ENCODE peak calls at places on chromosomes 11 and 22, in four cellular contexts. One of them, this sample, is unnamed. For H3K9me3 and H3K36me3, the result is how much of the 10 kb centered on the place peaks cover.

GRCh38 chr11:66720223-66720898 is 8.7 kb downstream of the SPTBN2 start:
- DNase-seq in IMR-90: peak
- DNase-seq in adrenal gland: peak
- DNase-seq in MM.1S: no peak
- DNase-seq in this sample: no peak

GRCh38 chr11:32426192-32426591 is 9.1 kb downstream of the WT1 start:
- DNase-seq in IMR-90: no peak
- DNase-seq in adrenal gland: no peak
- DNase-seq in MM.1S: no peak
- DNase-seq in this sample: no peak

GRCh38 chr11:106988151-106988806 is 30.0 kb downstream of the GUCY1A2 start:
- DNase-seq in IMR-90: peak
- DNase-seq in adrenal gland: no peak
- DNase-seq in MM.1S: no peak
- DNase-seq in this sample: peak

GRCh38 chr22:37566903-37567798 is 6.9 kb downstream of the CDC42EP1 start:
- DNase-seq in IMR-90: peak
- DNase-seq in adrenal gland: peak
- DNase-seq in MM.1S: peak
- DNase-seq in this sample: no peak

GRCh38 chr11:116454951-116455350 is 317.8 kb downstream of the BUD13 start:
- DNase-seq in IMR-90: no peak
- DNase-seq in adrenal gland: no peak
- DNase-seq in MM.1S: no peak
- DNase-seq in this sample: no peak

GRCh38 chr11:134571301-134571700 is 159.3 kb upstream of the B3GAT1 start:
- DNase-seq in IMR-90: no peak
- DNase-seq in adrenal gland: no peak
- DNase-seq in MM.1S: no peak
- DNase-seq in this sample: no peak

GRCh38 chr22:32957093-32957835 is 100.9 kb downstream of the SYN3 start:
- DNase-seq in IMR-90: no peak
- DNase-seq in adrenal gland: no peak
- DNase-seq in MM.1S: no peak
- DNase-seq in this sample: no peak

GRCh38 chr22:17858033-17858432 is 83.8 kb upstream of the BID start:
- DNase-seq in IMR-90: no peak
- DNase-seq in adrenal gland: no peak
- DNase-seq in MM.1S: no peak
- DNase-seq in this sample: no peak

GRCh38 chr11:134916829-134917228 is 504.8 kb upstream of the B3GAT1 start:
- DNase-seq in IMR-90: no peak
- DNase-seq in adrenal gland: no peak
- DNase-seq in MM.1S: no peak
- DNase-seq in this sample: no peak

GRCh38 chr11:47631473-47631872 is 10.9 kb downstream of the MTCH2 start:
- DNase-seq in IMR-90: peak
- DNase-seq in adrenal gland: no peak
- DNase-seq in MM.1S: no peak
- DNase-seq in this sample: no peak

DNA sequence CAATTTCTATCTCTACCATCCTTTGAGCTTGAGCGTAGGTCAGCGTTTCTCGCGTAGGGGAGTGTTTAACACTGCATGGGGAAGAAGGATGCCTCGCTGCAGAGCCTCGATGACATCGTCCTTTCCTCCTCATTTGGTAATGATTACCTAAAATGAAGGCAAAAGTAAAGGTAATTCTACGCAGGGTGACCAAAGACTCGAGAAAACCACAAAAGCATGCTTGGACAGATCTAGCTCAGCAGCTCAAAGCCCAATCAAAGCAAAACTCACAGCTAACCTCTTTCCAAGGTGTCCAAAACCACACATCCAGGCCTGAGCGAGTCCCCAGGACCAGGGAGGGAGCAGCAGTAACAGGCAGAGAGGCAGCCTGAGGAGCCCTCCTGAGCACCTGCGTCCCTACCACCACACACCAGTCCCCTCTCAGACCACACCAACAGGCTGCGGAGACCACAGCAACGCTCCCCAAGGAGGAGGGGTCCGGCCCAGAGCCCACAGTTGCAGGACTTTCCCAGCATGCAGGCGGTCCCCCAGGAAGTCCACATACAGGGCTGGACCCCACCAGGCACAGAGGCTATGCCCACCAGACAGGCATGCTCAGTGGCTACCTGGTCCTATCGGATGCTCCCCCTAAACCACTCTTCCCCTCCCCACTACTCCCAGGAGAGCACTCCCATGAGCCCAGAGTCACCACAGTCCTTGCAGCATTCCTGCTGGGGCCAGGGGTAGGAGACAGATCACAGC is 3.3 kb downstream of the BRD1 start:
- DNase-seq in IMR-90: no peak
- DNase-seq in adrenal gland: no peak
- DNase-seq in MM.1S: no peak
- DNase-seq in this sample: no peak
- H3K4me3 ChIP-seq in IMR-90: no peak
- H3K4me3 ChIP-seq in adrenal gland: no peak
- H3K4me3 ChIP-seq in MM.1S: no peak
- H3K4me3 ChIP-seq in this sample: no peak

GRCh38 chr11:48675945-48676344 is 187.4 kb downstream of the OR4A47 start:
- DNase-seq in IMR-90: no peak
- DNase-seq in adrenal gland: no peak
- DNase-seq in MM.1S: no peak
- DNase-seq in this sample: no peak
- H3K9me3 ChIP-seq in IMR-90: under half
- H3K9me3 ChIP-seq in adrenal gland: under half
- H3K9me3 ChIP-seq in MM.1S: under half
- H3K9me3 ChIP-seq in this sample: under half

GRCh38 chr22:24094966-24095365 is 83.9 kb downstream of the CABIN1 start:
- DNase-seq in IMR-90: no peak
- DNase-seq in adrenal gland: no peak
- DNase-seq in MM.1S: no peak
- DNase-seq in this sample: no peak
- H3K36me3 ChIP-seq in IMR-90: under half
- H3K36me3 ChIP-seq in adrenal gland: under half
- H3K36me3 ChIP-seq in MM.1S: under half
- H3K36me3 ChIP-seq in this sample: under half

GRCh38 chr11:40787243-40787642 is 672.2 kb downstream of the LRRC4C start:
- DNase-seq in IMR-90: no peak
- DNase-seq in adrenal gland: no peak
- DNase-seq in MM.1S: no peak
- DNase-seq in this sample: no peak
- H3K4me3 ChIP-seq in IMR-90: no peak
- H3K4me3 ChIP-seq in adrenal gland: no peak
- H3K4me3 ChIP-seq in MM.1S: no peak
- H3K4me3 ChIP-seq in this sample: no peak

DNA sequence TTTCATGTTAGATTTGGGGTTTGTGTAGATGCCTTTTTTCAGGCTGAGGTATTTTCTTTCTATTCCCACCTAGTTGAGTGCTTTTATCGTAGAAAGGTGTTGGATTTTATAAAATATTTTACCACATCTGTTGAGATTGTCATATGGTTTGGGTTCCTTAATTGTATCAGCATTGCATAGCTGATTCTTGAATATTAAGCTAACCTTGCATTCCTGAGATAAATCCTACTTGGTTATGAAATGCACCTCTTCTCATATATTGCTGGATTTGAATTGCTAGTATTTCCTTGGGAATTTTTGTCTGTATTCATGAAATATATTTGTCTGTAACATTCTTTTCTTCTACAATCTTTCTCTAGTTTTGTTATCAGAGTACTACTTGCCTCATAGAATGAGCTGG is 10.1 kb downstream of the XKR3 start:
- DNase-seq in IMR-90: no peak
- DNase-seq in adrenal gland: no peak
- DNase-seq in MM.1S: no peak
- DNase-seq in this sample: no peak
- H3K9me3 ChIP-seq in IMR-90: under half
- H3K9me3 ChIP-seq in adrenal gland: under half
- H3K9me3 ChIP-seq in MM.1S: under half
- H3K9me3 ChIP-seq in this sample: under half

DNA sequence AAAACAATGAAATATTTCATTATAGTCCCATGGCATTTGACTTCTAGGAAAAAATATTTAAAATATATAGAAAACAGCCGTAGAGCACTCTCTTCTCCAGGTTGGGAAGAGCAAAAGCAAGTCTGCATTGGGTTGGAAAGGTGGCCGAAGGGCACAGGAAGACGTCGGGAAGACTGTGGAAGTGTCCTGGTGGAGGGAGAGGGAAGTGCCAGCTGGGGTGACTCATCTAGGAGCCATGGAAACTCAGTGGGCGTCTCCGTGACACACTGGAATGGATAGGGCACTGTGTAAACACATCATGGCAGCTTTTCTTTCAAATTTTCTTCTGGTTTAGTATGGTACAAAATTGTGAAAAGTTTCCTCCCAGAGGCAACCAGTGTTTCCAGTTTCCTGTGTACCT is 12.7 kb downstream of the GTPBP1 start:
- DNase-seq in IMR-90: peak
- DNase-seq in adrenal gland: peak
- DNase-seq in MM.1S: no peak
- DNase-seq in this sample: peak
- H3K36me3 ChIP-seq in IMR-90: under half
- H3K36me3 ChIP-seq in adrenal gland: under half
- H3K36me3 ChIP-seq in MM.1S: under half
- H3K36me3 ChIP-seq in this sample: under half

DNA sequence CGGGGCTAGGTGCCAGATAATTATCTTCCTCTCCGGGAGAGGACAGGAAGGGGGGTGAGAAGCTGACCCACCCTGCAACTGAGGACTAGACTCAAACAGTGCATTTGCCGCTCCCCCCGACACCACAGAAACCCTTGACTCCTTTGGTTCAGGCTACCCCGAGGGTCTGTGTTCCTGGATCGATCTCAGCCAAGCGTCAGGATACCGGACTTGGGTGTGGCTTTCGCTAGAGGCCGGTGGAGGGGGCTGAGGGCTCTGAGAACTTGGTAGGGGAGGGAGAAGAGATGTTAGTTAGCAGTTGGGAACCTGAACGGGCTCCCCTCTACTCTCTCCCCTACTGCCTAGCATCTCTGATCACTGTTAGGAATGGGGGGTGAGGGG is 840 bp downstream of the SEZ6L start:
- DNase-seq in IMR-90: no peak
- DNase-seq in adrenal gland: no peak
- DNase-seq in MM.1S: no peak
- DNase-seq in this sample: no peak
- H3K4me3 ChIP-seq in IMR-90: no peak
- H3K4me3 ChIP-seq in adrenal gland: peak
- H3K4me3 ChIP-seq in MM.1S: no peak
- H3K4me3 ChIP-seq in this sample: no peak

GRCh38 chr22:47257566-47257965 is 495.1 kb downstream of the TBC1D22A start:
- DNase-seq in IMR-90: no peak
- DNase-seq in adrenal gland: no peak
- DNase-seq in MM.1S: no peak
- DNase-seq in this sample: no peak
- H3K9me3 ChIP-seq in IMR-90: under half
- H3K9me3 ChIP-seq in adrenal gland: under half
- H3K9me3 ChIP-seq in MM.1S: under half
- H3K9me3 ChIP-seq in this sample: under half

DNA sequence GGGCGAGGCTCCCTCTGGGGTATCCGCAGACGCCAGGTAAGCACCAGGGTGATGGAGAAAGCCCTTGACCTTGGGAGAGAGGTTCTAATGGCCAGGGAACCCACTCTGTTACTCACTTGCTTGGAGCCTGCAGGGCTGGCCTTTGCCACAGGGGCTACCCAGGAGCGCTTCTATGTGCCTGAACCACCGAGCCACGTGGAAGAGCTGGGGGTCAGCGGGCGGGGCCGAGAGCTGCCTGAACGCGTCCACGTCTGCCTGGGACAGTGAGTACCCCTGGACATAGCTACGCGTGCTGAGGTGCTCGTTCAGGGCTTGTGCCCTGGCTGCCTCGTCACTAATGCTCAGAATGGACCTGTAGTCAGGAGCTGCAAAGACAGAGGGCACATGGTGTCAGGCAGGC is 9.6 kb downstream of the CARS1 start:
- DNase-seq in IMR-90: no peak
- DNase-seq in adrenal gland: no peak
- DNase-seq in MM.1S: no peak
- DNase-seq in this sample: no peak
- H3K36me3 ChIP-seq in IMR-90: under half
- H3K36me3 ChIP-seq in adrenal gland: under half
- H3K36me3 ChIP-seq in MM.1S: under half
- H3K36me3 ChIP-seq in this sample: under half

GRCh38 chr11:122102426-122102825 is 13.6 kb downstream of the BLID start:
- DNase-seq in IMR-90: peak
- DNase-seq in adrenal gland: no peak
- DNase-seq in MM.1S: no peak
- DNase-seq in this sample: no peak
- H3K4me3 ChIP-seq in IMR-90: peak
- H3K4me3 ChIP-seq in adrenal gland: no peak
- H3K4me3 ChIP-seq in MM.1S: no peak
- H3K4me3 ChIP-seq in this sample: peak